ENCODE peak calls at places on chromosomes 2 and 18, in seven cellular contexts. D is GM12892, V is A549, I is testis, M is Peyer's patch, R is body of pancreas, G is uterus. W is an unnamed sample.

GRCh38 chr2:137675584-137676327 is 288.5 kb upstream of the HNMT start:
- DNase-seq in D (no peak), V (no peak), I (no peak), M (no peak), R (no peak), G (no peak), W (no peak)

GRCh38 chr2:145835665-145836064 is 1315.7 kb upstream of the ZEB2 start:
- DNase-seq in D (no peak), V (no peak), I (no peak), M (no peak), R (no peak), G (no peak), W (no peak)

GRCh38 chr2:168968342-168968741 is 62.8 kb downstream of the ABCB11 start:
- DNase-seq in D (no peak), V (no peak), I (no peak), M (no peak), R (no peak), G (no peak), W (no peak)

GRCh38 chr18:6878881-6879280 is 149.4 kb downstream of the ARHGAP28 start:
- DNase-seq in D (no peak), V (no peak), I (peak), M (no peak), R (no peak), G (peak), W (no peak)

GRCh38 chr18:46313521-46313920 is 209.3 kb downstream of the HAUS1 start:
- DNase-seq in D (no peak), V (no peak), I (no peak), M (no peak), R (no peak), G (no peak), W (no peak)

GRCh38 chr2:26352892-26353291 is 6.3 kb upstream of the ADGRF3 start:
- DNase-seq in D (no peak), V (no peak), I (no peak), M (no peak), R (no peak), G (no peak), W (peak)

GRCh38 chr2:119122663-119123062 is 35.9 kb downstream of the C1QL2 start:
- DNase-seq in D (no peak), V (no peak), I (no peak), M (no peak), R (no peak), G (no peak), W (no peak)

GRCh38 chr2:97698530-97698929 is 14.8 kb upstream of the ZAP70 start:
- DNase-seq in D (no peak), V (no peak), I (no peak), M (no peak), R (no peak), G (no peak), W (no peak)

GRCh38 chr2:169046440-169047151 is 15.5 kb upstream of the ABCB11 start:
- DNase-seq in D (no peak), V (no peak), I (no peak), M (no peak), R (no peak), G (no peak), W (no peak)

GRCh38 chr2:2542316-2542715 is 211.2 kb upstream of the MYT1L start:
- DNase-seq in D (no peak), V (no peak), I (no peak), M (no peak), R (no peak), G (no peak), W (no peak)

GRCh38 chr2:9897796-9898195 is 53.7 kb upstream of the GRHL1 start:
- DNase-seq in D (no peak), V (no peak), I (no peak), M (no peak), R (no peak), G (no peak), W (no peak)

GRCh38 chr18:8619835-8620577 is 10.8 kb downstream of the RAB12 start:
- DNase-seq in D (no peak), V (no peak), I (no peak), M (no peak), R (no peak), G (no peak), W (no peak)
- TF ChIP-seq POLR2A in D (no peak), V (no peak), I (no peak), M (no peak), R (no peak), G (no peak), W (no peak)

GRCh38 chr18:47323158-47323557 is 71.7 kb upstream of the SKOR2 start:
- DNase-seq in D (no peak), V (no peak), I (no peak), M (no peak), R (no peak), G (no peak), W (peak)
- TF ChIP-seq POLR2A in D (no peak), V (no peak), I (no peak), M (no peak), R (no peak), G (no peak), W (no peak)

GRCh38 chr2:74458957-74459290 is 686 bp downstream of the WBP1 start:
- DNase-seq in D (no peak), V (no peak), I (no peak), M (no peak), R (no peak), G (no peak), W (no peak)

GRCh38 chr2:74458132-74458956 is at the start of gene WBP1:
- DNase-seq in D (peak), V (peak), I (peak), M (peak), R (peak), G (peak), W (peak)

GRCh38 chr2:74457129-74457548 is 1.1 kb upstream of the WBP1 start:
- DNase-seq in D (no peak), V (no peak), I (peak), M (no peak), R (no peak), G (no peak), W (no peak)

GRCh38 chr2:74459377-74460118 is 1.3 kb downstream of the WBP1 start:
- DNase-seq in D (no peak), V (no peak), I (no peak), M (no peak), R (no peak), G (no peak), W (no peak)

DNA sequence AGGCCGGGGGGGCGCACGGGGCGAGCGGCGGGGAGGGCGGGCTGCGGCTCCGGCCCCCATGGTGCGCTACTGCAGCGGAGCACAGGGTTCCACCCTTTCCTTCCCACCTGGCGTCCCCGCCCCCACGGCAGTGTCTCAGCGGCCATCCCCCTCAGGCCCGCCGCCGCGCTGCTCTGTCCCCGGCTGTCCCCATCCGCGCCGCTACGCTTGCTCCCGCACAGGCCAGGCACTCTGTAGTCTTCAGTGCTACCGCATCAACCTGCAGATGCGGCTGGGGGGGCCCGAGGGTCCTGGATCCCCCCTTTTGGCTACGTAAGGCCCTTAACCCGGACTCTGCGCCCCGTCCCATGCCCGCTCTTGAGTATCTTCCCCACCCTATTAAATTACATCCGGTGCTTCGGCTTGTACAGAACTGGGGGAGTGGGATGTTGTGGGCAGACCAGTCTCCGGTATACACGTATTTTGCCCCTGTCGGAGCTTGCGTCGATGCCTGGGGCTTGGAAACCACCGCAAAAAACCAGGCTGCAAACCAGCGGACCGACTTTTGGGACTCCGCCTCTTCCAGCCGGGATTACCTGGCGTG is 598 bp upstream of the WBP1 start:
- DNase-seq in D (peak), V (peak), I (peak), M (peak), R (peak), G (no peak), W (no peak)
- TF ChIP-seq POLR2A in D (peak), V (peak), I (peak), M (peak), R (peak), G (peak), W (peak)

GRCh38 chr2:43224131-43224570 is 2.3 kb downstream of the ZFP36L2 start:
- DNase-seq in D (no peak), V (no peak), I (peak), M (peak), R (peak), G (peak), W (no peak)
- TF ChIP-seq POLR2A in D (peak), V (no peak), I (no peak), M (peak), R (peak), G (peak), W (no peak)

GRCh38 chr2:180122874-180123273 is 115.8 kb upstream of the CWC22 start:
- DNase-seq in D (no peak), V (no peak), I (no peak), M (no peak), R (no peak), G (no peak), W (no peak)

GRCh38 chr2:180125245-180125962 is 118.3 kb upstream of the CWC22 start:
- DNase-seq in D (no peak), V (peak), I (peak), M (peak), R (peak), G (peak), W (peak)

GRCh38 chr2:180128861-180129260 is 121.8 kb upstream of the CWC22 start:
- DNase-seq in D (no peak), V (no peak), I (no peak), M (no peak), R (no peak), G (no peak), W (no peak)

DNA sequence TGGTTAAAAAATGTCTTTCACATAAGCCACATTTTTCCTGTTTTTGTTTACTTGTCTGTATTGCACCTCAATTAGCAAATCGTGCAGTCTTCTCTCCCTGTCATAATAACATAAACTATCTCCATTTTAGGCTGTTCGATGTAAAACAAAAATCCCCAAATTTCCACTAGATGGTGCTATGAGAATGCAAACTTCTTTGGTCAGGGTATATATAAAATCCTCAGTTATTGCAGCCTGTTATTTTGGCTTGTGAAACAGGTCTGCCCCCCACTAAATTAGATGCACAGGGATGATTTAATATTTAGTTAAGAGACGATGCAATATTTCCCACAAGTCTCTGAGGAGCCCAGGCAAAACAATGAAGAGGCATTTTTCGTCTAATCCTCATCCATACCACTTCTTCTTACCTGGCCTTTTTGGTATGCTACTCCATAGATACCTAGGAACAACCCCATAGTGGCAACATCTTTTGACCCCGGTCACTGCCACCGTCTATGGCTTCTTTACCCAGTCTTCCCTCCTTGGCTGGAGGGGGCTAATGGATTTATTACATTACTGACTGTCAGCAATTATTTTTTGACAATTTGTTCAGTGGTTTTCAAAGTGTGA is 117.3 kb upstream of the CWC22 start:
- DNase-seq in D (no peak), V (peak), I (no peak), M (no peak), R (no peak), G (no peak), W (no peak)
- TF ChIP-seq POLR2A in D (no peak), V (no peak), I (no peak), M (no peak), R (no peak), G (no peak), W (no peak)

DNA sequence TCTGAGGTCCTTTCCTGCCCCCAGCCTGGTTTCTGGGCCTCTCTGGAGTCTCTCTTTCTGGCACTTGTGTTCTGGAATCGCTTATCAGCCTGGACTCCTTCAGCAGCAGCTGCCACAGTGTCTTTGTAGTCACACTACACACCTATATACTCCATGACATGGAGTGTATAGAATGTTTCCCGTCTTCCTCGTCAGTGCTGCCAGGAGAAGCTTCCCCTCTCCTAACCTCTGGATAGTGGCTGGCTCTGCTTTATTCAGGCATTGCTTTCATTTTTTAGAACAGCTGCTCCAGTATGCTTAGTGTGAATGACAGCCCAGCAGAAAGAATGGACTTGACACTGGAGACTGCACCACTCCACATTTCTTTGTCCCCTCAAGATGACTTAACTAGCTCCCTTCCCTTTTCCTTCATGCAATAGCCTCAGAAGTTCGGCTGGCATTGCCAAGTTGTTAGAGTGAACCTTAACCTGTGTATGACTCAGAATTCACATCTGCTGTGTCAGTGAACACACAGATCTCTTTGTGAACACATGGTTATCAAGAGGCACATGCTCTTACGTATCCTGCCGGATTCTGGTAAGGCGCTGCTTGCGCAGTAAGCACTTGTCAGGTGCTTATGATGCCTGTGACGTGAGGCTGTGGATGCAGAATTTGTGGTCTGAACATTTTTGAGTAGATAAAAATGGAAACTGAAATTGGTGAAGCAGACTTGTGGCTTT is 73.8 kb downstream of the NEDD4L start:
- DNase-seq in D (no peak), V (peak), I (peak), M (no peak), R (peak), G (no peak), W (peak)
- TF ChIP-seq POLR2A in D (no peak), V (no peak), I (no peak), M (no peak), R (no peak), G (no peak), W (no peak)